ENCODE peak calls at places on chromosome 16, in eight cellular contexts. M is body of pancreas, S is stomach, E is brain microvascular endothelial cell, Q is cardiac fibroblast, V is sigmoid colon, T is tibial nerve, D is astrocyte of the spinal cord. L is an unnamed sample.

GRCh38 chr16:53220585-53220984 is 165.8 kb downstream of the CHD9 start:
- DNase-seq in M (peak; percentile 17), S (no peak), E (peak; percentile 45), Q (peak; percentile 64), V (no peak), T (no peak), D (peak; percentile 26), L (peak; percentile 45)

GRCh38 chr16:17885659-17886200 is 415.0 kb upstream of the XYLT1 start:
- DNase-seq in M (no peak), S (no peak), E (no peak), Q (no peak), V (no peak), T (no peak), D (no peak), L (no peak)

GRCh38 chr16:28218109-28218508 is 6.3 kb upstream of the XPO6 start:
- DNase-seq in M (peak; percentile 13), S (peak; percentile 37), E (peak; percentile 51), Q (peak; percentile 73), V (no peak), T (no peak), D (peak; percentile 40), L (peak; percentile 72)

GRCh38 chr16:48131201-48131600 is 24.6 kb downstream of the ABCC12 start:
- DNase-seq in M (no peak), S (no peak), E (no peak), Q (no peak), V (no peak), T (no peak), D (no peak), L (no peak)

GRCh38 chr16:57591086-57591869 is 37.2 kb upstream of the ADGRG1 start:
- DNase-seq in M (peak; percentile 80), S (peak; percentile 81), E (peak; percentile 86), Q (peak; percentile 71), V (peak; percentile 75), T (peak; percentile 63), D (peak; percentile 91), L (peak; percentile 67)

GRCh38 chr16:13419589-13419988 is 500.4 kb upstream of the ERCC4 start:
- DNase-seq in M (no peak), S (no peak), E (no peak), Q (no peak), V (no peak), T (no peak), D (no peak), L (no peak)

GRCh38 chr16:4115209-4115940 is 867 bp downstream of the ADCY9 start:
- DNase-seq in M (peak; percentile 74), S (peak; percentile 54), E (peak; percentile 52), Q (peak; percentile 78), V (peak; percentile 77), T (no peak), D (peak; percentile 59), L (peak; percentile 72)

GRCh38 chr16:66273036-66273435 is 93.5 kb upstream of the CDH5 start:
- DNase-seq in M (no peak), S (no peak), E (no peak), Q (no peak), V (no peak), T (no peak), D (no peak), L (no peak)

GRCh38 chr16:27169511-27170071 is 33.7 kb upstream of the KDM8 start:
- DNase-seq in M (no peak), S (peak; percentile 40), E (peak; percentile 98), Q (peak; percentile 89), V (no peak), T (no peak), D (peak; percentile 92), L (peak; percentile 92)

GRCh38 chr16:2470603-2471015 is 488 bp upstream of the NTN3 start:
- DNase-seq in M (no peak), S (no peak), E (no peak), Q (no peak), V (no peak), T (no peak), D (no peak), L (no peak)

GRCh38 chr16:35198223-35199199 is 1739.1 kb downstream of the TP53TG3F start:
- DNase-seq in M (no peak), S (no peak), E (no peak), Q (no peak), V (no peak), T (peak; percentile 2), D (no peak), L (no peak)

GRCh38 chr16:5412721-5413120 is 315.1 kb upstream of the EEF2KMT start:
- DNase-seq in M (no peak), S (no peak), E (no peak), Q (no peak), V (no peak), T (no peak), D (no peak), L (no peak)

GRCh38 chr16:11556214-11556819 is 30.4 kb downstream of the LITAF start:
- DNase-seq in M (no peak), S (no peak), E (no peak), Q (no peak), V (no peak), T (no peak), D (no peak), L (no peak)

GRCh38 chr16:74899786-74900185 is 85.1 kb downstream of the WDR59 start:
- DNase-seq in M (no peak), S (no peak), E (no peak), Q (no peak), V (no peak), T (no peak), D (no peak), L (no peak)

GRCh38 chr16:59634951-59635350 is 900.8 kb upstream of the GOT2 start:
- DNase-seq in M (no peak), S (no peak), E (peak; percentile 32), Q (no peak), V (no peak), T (no peak), D (peak; percentile 28), L (peak; percentile 8)

GRCh38 chr16:50688083-50688482 is 5.3 kb upstream of the NOD2 start:
- DNase-seq in M (no peak), S (no peak), E (no peak), Q (no peak), V (no peak), T (no peak), D (no peak), L (no peak)

GRCh38 chr16:19644877-19645276 is 73.2 kb downstream of the KNOP1 start:
- DNase-seq in M (no peak), S (no peak), E (no peak), Q (peak; percentile 86), V (peak; percentile 92), T (peak; percentile 89), D (peak; percentile 48), L (no peak)

GRCh38 chr16:57604177-57604576 is 24.3 kb upstream of the ADGRG1 start:
- DNase-seq in M (no peak), S (no peak), E (no peak), Q (no peak), V (peak; percentile 32), T (no peak), D (no peak), L (no peak)

GRCh38 chr16:49816782-49817370 is 39.0 kb downstream of the ZNF423 start:
- DNase-seq in M (no peak), S (no peak), E (no peak), Q (no peak), V (no peak), T (no peak), D (no peak), L (no peak)

GRCh38 chr16:83971165-83972130 is 3.4 kb downstream of the NECAB2 start:
- DNase-seq in M (no peak), S (no peak), E (no peak), Q (no peak), V (no peak), T (no peak), D (no peak), L (no peak)

GRCh38 chr16:23836078-23836403 is 258 bp downstream of the PRKCB start:
- DNase-seq in M (no peak), S (no peak), E (no peak), Q (no peak), V (no peak), T (no peak), D (no peak), L (no peak)

GRCh38 chr16:12573300-12573699 is 230.4 kb downstream of the CPPED1 start:
- DNase-seq in M (no peak), S (no peak), E (no peak), Q (no peak), V (peak; percentile 35), T (no peak), D (no peak), L (no peak)

GRCh38 chr16:177394-177822 is 928 bp downstream of the HBA1 start:
- DNase-seq in M (no peak), S (no peak), E (no peak), Q (peak; percentile 23), V (no peak), T (no peak), D (no peak), L (no peak)

GRCh38 chr16:14576532-14576931 is 53.5 kb downstream of the PARN start:
- DNase-seq in M (no peak), S (no peak), E (no peak), Q (no peak), V (no peak), T (no peak), D (no peak), L (no peak)

GRCh38 chr16:14015948-14016347 is 55.2 kb upstream of the MRTFB start:
- DNase-seq in M (peak; percentile 37), S (no peak), E (peak; percentile 42), Q (peak; percentile 77), V (peak; percentile 73), T (no peak), D (peak; percentile 67), L (peak; percentile 89)

GRCh38 chr16:72013888-72014538 is 5.5 kb downstream of the DHODH start:
- DNase-seq in M (no peak), S (no peak), E (peak; percentile 3), Q (peak; percentile 50), V (no peak), T (no peak), D (no peak), L (no peak)
- TF ChIP-seq CTCF in M (no peak), S (no peak), E (no peak), Q (no peak), V (no peak), T (no peak), D (no peak), L (no peak)

DNA sequence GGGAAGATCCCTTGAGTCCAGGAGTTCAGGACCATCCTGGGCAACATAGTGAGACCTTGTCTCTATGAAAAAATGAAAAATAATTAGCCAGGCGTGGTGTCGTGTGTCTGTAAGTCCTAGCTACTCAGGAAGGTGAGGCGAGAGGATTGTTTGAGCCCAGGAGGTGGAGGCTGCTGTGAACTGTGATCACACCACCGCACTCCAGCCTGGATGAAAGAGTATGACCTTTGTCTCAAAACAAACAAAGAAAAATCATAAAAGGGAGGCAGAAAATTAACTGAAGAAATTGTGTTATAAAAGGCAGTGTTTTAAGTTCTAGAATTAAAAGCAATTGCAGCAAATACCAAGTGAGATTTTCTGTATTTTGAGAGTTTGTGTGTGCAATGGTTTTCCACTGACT is 545.9 kb downstream of the MAF start:
- DNase-seq in M (no peak), S (no peak), E (no peak), Q (no peak), V (no peak), T (no peak), D (no peak), L (no peak)
- H3K4me3 ChIP-seq in M (no peak overlapping the region), S (no peak overlapping the region), E (no peak overlapping the region), Q (no peak overlapping the region), V (no peak overlapping the region), T (no peak overlapping the region), D (no peak overlapping the region), L (no peak overlapping the region)

GRCh38 chr16:51813609-51814008 is 662.5 kb upstream of the SALL1 start:
- DNase-seq in M (no peak), S (no peak), E (no peak), Q (no peak), V (no peak), T (no peak), D (no peak), L (no peak)
- TF ChIP-seq CTCF in M (no peak), S (no peak), E (peak; percentile 50), Q (no peak), V (no peak), T (no peak), D (peak; percentile 12), L (no peak)

GRCh38 chr16:85304337-85304736 is 192.1 kb upstream of the CIBAR2 start:
- DNase-seq in M (no peak), S (no peak), E (no peak), Q (no peak), V (no peak), T (no peak), D (no peak), L (no peak)
- H3K4me3 ChIP-seq in M (no peak overlapping the region), S (no peak overlapping the region), E (no peak overlapping the region), Q (no peak overlapping the region), V (no peak overlapping the region), T (no peak overlapping the region), D (no peak overlapping the region), L (no peak overlapping the region)